ENCODE peak calls at places on chromosomes 4 and X, in four cellular contexts. A, G, O and Z are unnamed samples.

GRCh38 chr4:140149851-140150635 is 3.9 kb downstream of the MAML3 start:
- DNase-seq in A (no peak), G (no peak), O (peak; percentile 61), Z (peak; percentile 39)

GRCh38 chr4:167176723-167177367 is 57.4 kb downstream of the SPOCK3 start:
- DNase-seq in A (no peak), G (peak; percentile 64), O (no peak), Z (no peak)

GRCh38 chrX:107672955-107673378 is 44.7 kb downstream of the PRPS1 start:
- DNase-seq in A (no peak), G (peak; percentile 28), O (peak; percentile 66), Z (peak; percentile 59)

GRCh38 chr4:126230244-126230643 is 915.5 kb downstream of the FAT4 start:
- DNase-seq in A (no peak), G (no peak), O (no peak), Z (no peak)

GRCh38 chr4:111400736-111401135 is 744.5 kb upstream of the FAM241A start:
- DNase-seq in A (no peak), G (no peak), O (peak; percentile 1), Z (no peak)

GRCh38 chr4:153191795-153192363 is 12.4 kb upstream of the TRIM2 start:
- DNase-seq in A (no peak), G (no peak), O (no peak), Z (no peak)

GRCh38 chr4:8403981-8404380 is 36.5 kb downstream of the ACOX3 start:
- DNase-seq in A (no peak), G (no peak), O (no peak), Z (no peak)

GRCh38 chr4:174674305-174674840 is 152.1 kb upstream of the HPGD start:
- DNase-seq in A (no peak), G (no peak), O (no peak), Z (no peak)

GRCh38 chrX:16487620-16488380 is 162.2 kb upstream of the S100G start:
- DNase-seq in A (no peak), G (no peak), O (peak; percentile 13), Z (no peak)

GRCh38 chr4:189912170-189912569 is 28.5 kb upstream of the FRG1 start:
- DNase-seq in A (no peak), G (no peak), O (peak; percentile 1), Z (no peak)

GRCh38 chr4:83490876-83491450 is 6.1 kb upstream of the ABRAXAS1 start:
- DNase-seq in A (peak; percentile 38), G (peak; percentile 34), O (no peak), Z (no peak)

GRCh38 chrX:99901091-99901490 is 509.0 kb downstream of the PCDH19 start:
- DNase-seq in A (no peak), G (no peak), O (no peak), Z (no peak)

GRCh38 chrX:115560978-115561604 is at the start of gene PLS3:
- DNase-seq in A (no peak), G (peak; percentile 77), O (peak; percentile 81), Z (no peak)

GRCh38 chr4:47612116-47613023 is 127.3 kb downstream of the ATP10D start:
- DNase-seq in A (no peak), G (no peak), O (peak; percentile 12), Z (no peak)

GRCh38 chr4:177229331-177229730 is 80.3 kb upstream of the NEIL3 start:
- DNase-seq in A (no peak), G (no peak), O (no peak), Z (no peak)

GRCh38 chr4:10639100-10639499 is 45.5 kb downstream of the CLNK start:
- DNase-seq in A (no peak), G (no peak), O (peak; percentile 49), Z (no peak)

GRCh38 chrX:25650216-25650615 is 487.9 kb upstream of the MAGEB18 start:
- DNase-seq in A (no peak), G (no peak), O (peak; percentile 0), Z (no peak)

GRCh38 chr4:6378493-6379445 is 93.6 kb downstream of the PPP2R2C start:
- DNase-seq in A (no peak), G (no peak), O (no peak), Z (no peak)

GRCh38 chrX:139691843-139692505 is 16.0 kb downstream of the MCF2 start:
- DNase-seq in A (no peak), G (no peak), O (no peak), Z (no peak)

GRCh38 chr4:163866728-163867313 is 372.3 kb downstream of the TMA16 start:
- DNase-seq in A (no peak), G (no peak), O (peak; percentile 87), Z (no peak)

GRCh38 chr4:69799337-69799736 is 38.9 kb upstream of the SULT1B1 start:
- DNase-seq in A (no peak), G (no peak), O (no peak), Z (no peak)

GRCh38 chr4:8917868-8918783 is 46.5 kb upstream of the HMX1 start:
- DNase-seq in A (peak; percentile 46), G (peak; percentile 23), O (peak; percentile 19), Z (peak; percentile 31)

GRCh38 chrX:18938710-18939109 is 45.2 kb downstream of the PHKA2 start:
- DNase-seq in A (no peak), G (no peak), O (no peak), Z (no peak)

GRCh38 chr4:13907255-13907751 is 279.8 kb upstream of the BOD1L1 start:
- DNase-seq in A (peak; percentile 87), G (peak; percentile 47), O (peak; percentile 97), Z (no peak)

GRCh38 chr4:37666625-37667071 is 19.5 kb downstream of the RELL1 start:
- DNase-seq in A (peak; percentile 92), G (peak; percentile 61), O (peak; percentile 92), Z (no peak)

DNA sequence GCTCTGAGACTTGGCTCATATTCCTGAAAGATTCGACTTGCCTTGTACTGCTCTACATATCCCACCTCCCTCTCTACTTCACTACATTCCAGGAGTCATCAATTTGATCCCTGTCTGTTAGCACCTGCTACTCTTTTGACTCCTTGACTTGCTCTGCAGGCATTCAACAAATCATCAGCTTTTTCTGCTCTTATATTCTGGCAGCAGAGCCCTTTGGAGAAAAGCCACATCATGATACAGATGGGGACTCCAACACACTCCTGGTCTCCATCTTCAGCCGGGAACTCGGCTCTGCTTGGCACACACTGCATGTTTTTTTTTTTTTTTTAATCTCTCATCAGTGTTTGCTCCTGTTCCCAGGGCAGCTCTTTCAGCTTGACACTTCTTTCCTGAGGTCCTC is 293.2 kb upstream of the LCORL start:
- DNase-seq in A (no peak), G (no peak), O (no peak), Z (no peak)
- H3K9me3 ChIP-seq in A (no peaks in the 10 kb centered on the region), G (no peaks in the 10 kb centered on the region), O (peaks cover 4% of the 10 kb centered on the region), Z (no peaks in the 10 kb centered on the region)

GRCh38 chr4:2186133-2186864 is 55.6 kb downstream of the HAUS3 start:
- DNase-seq in A (no peak), G (peak; percentile 57), O (peak; percentile 58), Z (no peak)
- H3K9me3 ChIP-seq in A (no peaks in the 10 kb centered on the region), G (peaks cover 5% of the 10 kb centered on the region), O (no peaks in the 10 kb centered on the region), Z (no peaks in the 10 kb centered on the region)

DNA sequence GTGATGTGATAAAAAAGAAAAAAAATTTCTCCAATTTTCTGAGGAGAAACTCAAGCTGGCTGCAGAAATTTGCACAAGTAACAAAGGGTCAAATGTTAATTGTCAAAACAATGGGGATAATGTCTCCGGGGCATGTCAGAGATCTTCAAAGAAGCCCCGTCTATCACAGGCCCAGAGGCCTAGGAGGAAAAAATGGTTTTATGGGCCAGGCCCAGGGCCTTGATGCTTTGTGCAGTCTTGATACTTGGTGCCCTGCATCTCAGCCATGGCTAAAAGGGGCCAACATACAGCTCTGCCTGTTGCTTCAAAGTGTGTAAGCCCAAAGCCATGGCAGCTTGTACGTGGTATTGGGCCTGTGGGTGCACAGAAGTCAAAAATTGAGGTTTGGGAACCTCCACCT is 961.0 kb downstream of the FAM133A start:
- DNase-seq in A (no peak), G (no peak), O (no peak), Z (no peak)
- H3K9me3 ChIP-seq in A (no peaks in the 10 kb centered on the region), G (peaks cover 22% of the 10 kb centered on the region), O (peaks cover 7% of the 10 kb centered on the region), Z (no peaks in the 10 kb centered on the region)

GRCh38 chrX:30795981-30796958 is 92.8 kb downstream of the TAB3 start:
- DNase-seq in A (no peak), G (no peak), O (no peak), Z (no peak)

GRCh38 chrX:30793767-30794103 is 95.3 kb downstream of the TAB3 start:
- DNase-seq in A (no peak), G (no peak), O (no peak), Z (no peak)

GRCh38 chrX:30793075-30793766 is 95.8 kb downstream of the TAB3 start:
- DNase-seq in A (no peak), G (no peak), O (no peak), Z (no peak)

GRCh38 chrX:30791296-30792278 is 97.5 kb downstream of the TAB3 start:
- DNase-seq in A (no peak), G (no peak), O (peak; percentile 58), Z (no peak)

DNA sequence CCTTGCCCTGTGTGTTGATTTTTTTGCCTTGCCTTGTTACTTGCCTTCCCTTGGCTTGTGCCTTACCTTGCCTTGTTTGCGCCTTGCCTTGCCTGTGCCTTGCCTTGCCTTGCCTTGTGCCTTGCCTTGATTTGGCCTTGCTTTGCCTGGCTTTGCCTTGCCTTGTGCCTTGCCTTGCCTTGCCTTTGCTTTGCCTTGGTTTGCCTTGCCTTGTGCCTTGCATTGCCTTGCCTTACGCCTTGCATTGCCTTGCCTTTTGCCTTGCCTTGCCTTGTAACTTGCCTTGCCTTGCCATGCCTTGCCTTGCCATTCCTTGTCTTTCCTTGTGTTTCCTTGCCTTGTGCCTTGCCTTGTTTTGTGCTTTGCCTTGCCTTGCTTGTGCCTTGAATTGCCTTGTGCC is 94.6 kb downstream of the TAB3 start:
- DNase-seq in A (no peak), G (no peak), O (no peak), Z (no peak)
- H3K9me3 ChIP-seq in A (no peaks in the 10 kb centered on the region), G (no peaks in the 10 kb centered on the region), O (peaks cover 15% of the 10 kb centered on the region), Z (no peaks in the 10 kb centered on the region)

GRCh38 chrX:76827672-76828071 is 400.2 kb downstream of the MAGEE1 start:
- DNase-seq in A (no peak), G (no peak), O (no peak), Z (no peak)
- H3K9me3 ChIP-seq in A (no peaks in the 10 kb centered on the region), G (no peaks in the 10 kb centered on the region), O (no peaks in the 10 kb centered on the region), Z (no peaks in the 10 kb centered on the region)

DNA sequence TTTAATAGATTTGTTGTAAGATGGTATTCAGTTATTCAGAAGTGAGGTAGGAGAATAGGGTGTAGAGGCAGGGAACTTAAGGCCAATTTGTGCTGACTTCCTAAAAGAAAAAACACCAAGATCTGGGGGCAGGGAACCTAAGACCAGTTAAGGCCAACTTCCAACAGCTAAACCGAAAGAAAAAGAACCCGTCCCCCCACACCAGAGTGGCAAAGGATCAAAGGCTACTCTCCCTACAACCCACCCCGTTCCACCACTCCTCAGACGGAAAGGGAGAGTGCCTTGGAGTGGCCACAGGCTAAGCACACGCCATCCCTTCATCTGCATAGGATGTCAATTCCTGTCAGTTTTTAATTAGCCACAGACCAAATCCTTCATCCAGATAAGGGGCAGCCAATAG is 3.7 kb upstream of the ZNF718 start:
- DNase-seq in A (no peak), G (no peak), O (no peak), Z (no peak)
- H3K9me3 ChIP-seq in A (no peaks in the 10 kb centered on the region), G (peaks cover 94% of the 10 kb centered on the region), O (peaks cover 3% of the 10 kb centered on the region), Z (peaks cover 8% of the 10 kb centered on the region)

DNA sequence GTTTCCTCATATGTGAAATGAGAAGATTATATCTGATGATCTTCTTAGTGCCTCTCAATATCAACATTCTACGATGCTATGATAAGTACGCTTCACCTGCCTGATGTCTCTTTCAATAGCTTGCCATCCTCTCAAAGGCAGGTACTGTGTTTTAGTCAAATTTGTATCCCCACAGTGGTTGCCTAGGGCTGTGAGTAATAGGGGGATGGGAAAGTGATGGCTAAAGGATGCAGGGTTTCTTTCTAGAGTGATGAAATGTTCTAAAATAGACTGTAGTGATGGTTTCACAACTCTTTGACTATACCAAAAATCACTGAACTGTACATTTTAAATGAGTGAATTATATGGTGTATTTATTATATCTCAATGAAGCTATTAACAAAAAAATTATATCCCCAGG is 142.8 kb downstream of the HS6ST2 start:
- DNase-seq in A (no peak), G (no peak), O (no peak), Z (no peak)
- H3K9me3 ChIP-seq in A (no peaks in the 10 kb centered on the region), G (no peaks in the 10 kb centered on the region), O (no peaks in the 10 kb centered on the region), Z (no peaks in the 10 kb centered on the region)

GRCh38 chrX:153731117-153731844 is 6.6 kb downstream of the ABCD1 start:
- DNase-seq in A (no peak), G (peak; percentile 65), O (no peak), Z (no peak)
- H3K9me3 ChIP-seq in A (peaks cover 3% of the 10 kb centered on the region), G (no peaks in the 10 kb centered on the region), O (peaks cover 11% of the 10 kb centered on the region), Z (no peaks in the 10 kb centered on the region)